ENCODE peak calls at places on chromosomes 12 and 14, in four cellular contexts. One of them, this sample, is unnamed.

GRCh38 chr14:80095623-80096022 is 115.7 kb downstream of the DIO2 start:
- DNase-seq in H1: no peak
- DNase-seq in H9: no peak
- DNase-seq in IMR-90: peak; percentile 85
- DNase-seq in this sample: no peak

GRCh38 chr12:31323466-31324115 is 2.4 kb downstream of the SINHCAF start:
- DNase-seq in H1: no peak
- DNase-seq in IMR-90: no peak
- DNase-seq in H9: peak; percentile 50
- DNase-seq in this sample: peak; percentile 71

GRCh38 chr12:116423053-116423452 is 136.1 kb upstream of the MAP1LC3B2 start:
- DNase-seq in H9: no peak
- DNase-seq in IMR-90: peak; percentile 82
- DNase-seq in H1: no peak
- DNase-seq in this sample: peak; percentile 50

GRCh38 chr14:67420102-67420739 is 8.3 kb upstream of the PLEK2 start:
- DNase-seq in H9: peak; percentile 77
- DNase-seq in IMR-90: no peak
- DNase-seq in H1: no peak
- DNase-seq in this sample: peak; percentile 71

GRCh38 chr14:39320318-39320717 is 86.6 kb downstream of the MIA2 start:
- DNase-seq in H9: no peak
- DNase-seq in IMR-90: peak; percentile 53
- DNase-seq in H1: no peak
- DNase-seq in this sample: no peak

GRCh38 chr12:124834822-124835221 is 28.8 kb downstream of the SCARB1 start:
- DNase-seq in H1: no peak
- DNase-seq in H9: no peak
- DNase-seq in IMR-90: no peak
- DNase-seq in this sample: no peak

GRCh38 chr14:68782091-68782981 is 10.5 kb downstream of the ZFP36L1 start:
- DNase-seq in H9: no peak
- DNase-seq in H1: no peak
- DNase-seq in IMR-90: no peak
- DNase-seq in this sample: no peak

GRCh38 chr12:26723379-26724308 is 109.3 kb downstream of the ITPR2 start:
- DNase-seq in H1: no peak
- DNase-seq in H9: no peak
- DNase-seq in IMR-90: peak; percentile 78
- DNase-seq in this sample: no peak

GRCh38 chr12:76277480-76277879 is 70.7 kb downstream of the BBS10 start:
- DNase-seq in H9: no peak
- DNase-seq in IMR-90: peak; percentile 87
- DNase-seq in H1: no peak
- DNase-seq in this sample: no peak

GRCh38 chr14:34682787-34683321 is 31.5 kb downstream of the CFL2 start:
- DNase-seq in IMR-90: no peak
- DNase-seq in H9: no peak
- DNase-seq in H1: no peak
- DNase-seq in this sample: no peak

GRCh38 chr14:89067293-89067972 is 243.0 kb downstream of the TTC8 start:
- DNase-seq in H9: no peak
- DNase-seq in IMR-90: no peak
- DNase-seq in H1: no peak
- DNase-seq in this sample: peak; percentile 88

GRCh38 chr12:101793401-101793800 is 37.4 kb downstream of the GNPTAB start:
- DNase-seq in H1: no peak
- DNase-seq in H9: no peak
- DNase-seq in IMR-90: peak; percentile 76
- DNase-seq in this sample: no peak

GRCh38 chr12:132132609-132133430 is 11.3 kb downstream of the DDX51 start:
- DNase-seq in H9: peak; percentile 37
- DNase-seq in H1: no peak
- DNase-seq in IMR-90: no peak
- DNase-seq in this sample: no peak

GRCh38 chr14:102362545-102363181 is at the start of the genes CINP and TECPR2:
- DNase-seq in IMR-90: peak; percentile 93
- DNase-seq in H1: peak; percentile 77
- DNase-seq in H9: peak; percentile 97
- DNase-seq in this sample: peak; percentile 96

GRCh38 chr14:36510078-36510799 is 9.8 kb downstream of the NKX2-1 start:
- DNase-seq in H1: no peak
- DNase-seq in H9: peak; percentile 63
- DNase-seq in IMR-90: no peak
- DNase-seq in this sample: peak; percentile 61

GRCh38 chr14:81172353-81172752 is 48.4 kb downstream of the GTF2A1 start:
- DNase-seq in IMR-90: peak; percentile 30
- DNase-seq in H9: no peak
- DNase-seq in H1: no peak
- DNase-seq in this sample: no peak

GRCh38 chr14:72847721-72848120 is 46.2 kb downstream of the DPF3 start:
- DNase-seq in H9: peak; percentile 40
- DNase-seq in H1: no peak
- DNase-seq in IMR-90: no peak
- DNase-seq in this sample: peak; percentile 67

GRCh38 chr14:103224996-103225874 is 102.0 kb downstream of the TNFAIP2 start:
- DNase-seq in H1: no peak
- DNase-seq in H9: no peak
- DNase-seq in IMR-90: peak; percentile 41
- DNase-seq in this sample: no peak

GRCh38 chr12:6276247-6276887 is 34.1 kb upstream of the PLEKHG6 start:
- DNase-seq in H9: no peak
- DNase-seq in IMR-90: no peak
- DNase-seq in H1: no peak
- DNase-seq in this sample: no peak

GRCh38 chr12:6275609-6276246 is 34.8 kb upstream of the PLEKHG6 start:
- DNase-seq in H1: no peak
- DNase-seq in H9: no peak
- DNase-seq in IMR-90: no peak
- DNase-seq in this sample: no peak

GRCh38 chr12:6273209-6273928 is 37.1 kb upstream of the PLEKHG6 start:
- DNase-seq in H9: no peak
- DNase-seq in H1: no peak
- DNase-seq in IMR-90: no peak
- DNase-seq in this sample: peak; percentile 44

GRCh38 chr12:6272300-6273208 is 37.9 kb upstream of the PLEKHG6 start:
- DNase-seq in IMR-90: no peak
- DNase-seq in H9: no peak
- DNase-seq in H1: no peak
- DNase-seq in this sample: peak; percentile 75

GRCh38 chr12:6273931-6274687 is 36.4 kb upstream of the PLEKHG6 start:
- DNase-seq in IMR-90: no peak
- DNase-seq in H9: no peak
- DNase-seq in H1: no peak
- DNase-seq in this sample: peak; percentile 88
- H3K27ac ChIP-seq in IMR-90: no peak overlapping the region
- H3K27ac ChIP-seq in H9: no peak overlapping the region
- H3K27ac ChIP-seq in H1: peak overlapping the region; percentile 19
- H3K27ac ChIP-seq in this sample: no peak overlapping the region

GRCh38 chr12:84826925-84827324 is 85.7 kb downstream of the SLC6A15 start:
- DNase-seq in H9: no peak
- DNase-seq in H1: no peak
- DNase-seq in IMR-90: no peak
- DNase-seq in this sample: no peak
- H3K56ac ChIP-seq in H9: no peak overlapping the region
- H3K56ac ChIP-seq in H1: no peak overlapping the region
- H3K56ac ChIP-seq in IMR-90: no peak overlapping the region
- H3K56ac ChIP-seq in this sample: no peak overlapping the region

DNA sequence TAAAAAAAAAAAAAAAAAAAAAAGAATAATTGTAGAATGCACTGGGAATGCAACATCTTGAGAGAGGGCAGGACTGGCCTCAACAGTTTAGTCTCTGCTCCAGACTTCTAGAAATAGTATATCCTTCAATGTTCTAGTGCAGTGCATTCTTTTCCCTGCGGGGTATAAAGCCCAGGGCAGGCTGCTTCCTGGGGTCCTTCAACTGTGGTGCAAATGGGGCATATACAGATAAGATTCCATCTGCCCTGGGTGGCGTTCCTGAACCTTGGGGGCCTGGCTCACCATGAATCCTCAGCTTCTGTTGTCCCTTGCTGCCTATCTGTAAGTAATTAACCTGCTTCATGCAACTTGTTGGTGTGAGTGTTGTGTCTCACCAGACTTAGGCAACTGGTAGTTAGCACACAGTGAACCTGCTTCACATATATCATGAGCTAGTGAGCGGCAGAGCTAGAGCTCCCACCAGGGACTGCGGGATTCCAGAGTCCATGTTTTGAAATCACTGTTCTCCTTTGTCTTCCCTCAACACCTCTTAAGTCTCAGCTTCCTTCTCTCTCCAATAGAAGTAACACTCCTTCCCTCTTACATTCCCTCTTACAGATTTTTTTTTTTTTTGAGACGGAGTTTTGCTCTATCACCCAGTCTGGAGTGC is 177.6 kb downstream of the SUDS3 start:
- DNase-seq in H1: no peak
- DNase-seq in IMR-90: no peak
- DNase-seq in H9: no peak
- DNase-seq in this sample: peak; percentile 64
- H3K27ac ChIP-seq in H1: no peak overlapping the region
- H3K27ac ChIP-seq in IMR-90: no peak overlapping the region
- H3K27ac ChIP-seq in H9: no peak overlapping the region
- H3K27ac ChIP-seq in this sample: no peak overlapping the region

GRCh38 chr12:130356222-130356621 is 18.5 kb downstream of the PIWIL1 start:
- DNase-seq in H1: no peak
- DNase-seq in H9: no peak
- DNase-seq in IMR-90: no peak
- DNase-seq in this sample: no peak

GRCh38 chr12:130362060-130362459 is 24.4 kb downstream of the PIWIL1 start:
- DNase-seq in IMR-90: no peak
- DNase-seq in H9: no peak
- DNase-seq in H1: no peak
- DNase-seq in this sample: no peak

GRCh38 chr12:130357241-130357640 is 19.6 kb downstream of the PIWIL1 start:
- DNase-seq in H1: no peak
- DNase-seq in H9: no peak
- DNase-seq in IMR-90: no peak
- DNase-seq in this sample: no peak

GRCh38 chr12:130354407-130354806 is 16.7 kb downstream of the PIWIL1 start:
- DNase-seq in IMR-90: no peak
- DNase-seq in H1: no peak
- DNase-seq in H9: no peak
- DNase-seq in this sample: peak; percentile 37

GRCh38 chr12:130357729-130358330 is 20.1 kb downstream of the PIWIL1 start:
- DNase-seq in IMR-90: no peak
- DNase-seq in H1: no peak
- DNase-seq in H9: no peak
- DNase-seq in this sample: no peak
- H3K56ac ChIP-seq in IMR-90: no peak overlapping the region
- H3K56ac ChIP-seq in H1: no peak overlapping the region
- H3K56ac ChIP-seq in H9: no peak overlapping the region
- H3K56ac ChIP-seq in this sample: no peak overlapping the region

GRCh38 chr12:46208370-46208769 is 60.5 kb downstream of the SLC38A1 start:
- DNase-seq in H9: no peak
- DNase-seq in IMR-90: no peak
- DNase-seq in H1: no peak
- DNase-seq in this sample: no peak
- H3K27ac ChIP-seq in H9: no peak overlapping the region
- H3K27ac ChIP-seq in IMR-90: no peak overlapping the region
- H3K27ac ChIP-seq in H1: no peak overlapping the region
- H3K27ac ChIP-seq in this sample: no peak overlapping the region

This sample was measured in mesendoderm.